ENCODE peak calls at places on chromosomes 4 and X, in nine cellular contexts. G is Caco-2; V is SK-N-SH; O is stomach; C is right cardiac atrium; T is CD4-positive, CD25-positive, alpha-beta regulatory T cell; J is esophagus squamous epithelium; X is GM23338; A is pancreas. R is an unnamed sample.
A peak's percentile ranks its signal among the peaks of the same experiment; 100 is the strongest.

GRCh38 chr4:100609810-100610209 is 92.0 kb upstream of the EMCN start:
- DNase-seq in G (no peak), V (no peak), O (no peak), C (no peak), T (no peak), J (no peak), X (no peak), A (no peak), R (no peak)

GRCh38 chr4:113563691-113564378 is 197.7 kb downstream of the CAMK2D start:
- DNase-seq in G (no peak), V (no peak), O (no peak), C (no peak), T (no peak), J (no peak), X (no peak), A (no peak), R (no peak)

GRCh38 chr4:140374130-140374477 is 658 bp downstream of the SCOC start:
- DNase-seq in G (no peak), V (no peak), O (no peak), C (no peak), T (no peak), J (no peak), X (no peak), A (no peak), R (no peak)

GRCh38 chr4:137997496-137997895 is 244.7 kb downstream of the SLC7A11 start:
- DNase-seq in G (no peak), V (no peak), O (no peak), C (no peak), T (no peak), J (no peak), X (no peak), A (no peak), R (no peak)

GRCh38 chr4:19224820-19225219 is 1026.9 kb upstream of the SLIT2 start:
- DNase-seq in G (no peak), V (peak; percentile 15), O (no peak), C (no peak), T (no peak), J (no peak), X (peak; percentile 66), A (no peak), R (no peak)

GRCh38 chr4:75655562-75655961 is 17.6 kb downstream of the G3BP2 start:
- DNase-seq in G (no peak), V (no peak), O (no peak), C (no peak), T (peak; percentile 51), J (no peak), X (no peak), A (no peak), R (no peak)

GRCh38 chrX:72573158-72573511 is 492 bp upstream of the HDAC8 start:
- DNase-seq in G (no peak), V (no peak), O (no peak), C (no peak), T (no peak), J (no peak), X (no peak), A (no peak), R (no peak)

GRCh38 chr4:88967883-88968316 is 89.1 kb downstream of the FAM13A start:
- DNase-seq in G (peak; percentile 1), V (no peak), O (no peak), C (no peak), T (no peak), J (no peak), X (no peak), A (no peak), R (no peak)

GRCh38 chr4:104938624-104939023 is 208.1 kb upstream of the TET2 start:
- DNase-seq in G (no peak), V (no peak), O (no peak), C (no peak), T (peak; percentile 19), J (no peak), X (no peak), A (no peak), R (no peak)

GRCh38 chrX:151821226-151821625 is 86.7 kb downstream of the CNGA2 start:
- DNase-seq in G (no peak), V (no peak), O (no peak), C (no peak), T (no peak), J (no peak), X (no peak), A (no peak), R (no peak)

GRCh38 chr4:159400782-159401712 is 298.2 kb downstream of the RAPGEF2 start:
- DNase-seq in G (no peak), V (no peak), O (no peak), C (no peak), T (no peak), J (no peak), X (no peak), A (no peak), R (no peak)

GRCh38 chr4:5708171-5708828 is at the start of gene EVC2:
- DNase-seq in G (no peak), V (peak; percentile 58), O (peak; percentile 60), C (peak; percentile 93), T (peak; percentile 11), J (no peak), X (peak; percentile 79), A (peak; percentile 53), R (no peak)

GRCh38 chr4:136558940-136559494 is 973.3 kb downstream of the PCDH18 start:
- DNase-seq in G (no peak), V (no peak), O (no peak), C (no peak), T (no peak), J (no peak), X (no peak), A (no peak), R (no peak)

GRCh38 chr4:159051245-159052071 is 51.4 kb upstream of the RAPGEF2 start:
- DNase-seq in G (no peak), V (no peak), O (no peak), C (no peak), T (no peak), J (no peak), X (peak; percentile 53), A (no peak), R (no peak)

GRCh38 chr4:187786190-187786589 is 209.4 kb upstream of the ZFP42 start:
- DNase-seq in G (no peak), V (no peak), O (no peak), C (no peak), T (no peak), J (no peak), X (no peak), A (no peak), R (no peak)
- H3K27me3 ChIP-seq in G (no peaks in the 10 kb centered on the region), V (no peaks in the 10 kb centered on the region), O (no peaks in the 10 kb centered on the region), C (no peaks in the 10 kb centered on the region), T (no peaks in the 10 kb centered on the region), J (no peaks in the 10 kb centered on the region), X (no peaks in the 10 kb centered on the region), A (no peaks in the 10 kb centered on the region), R (no peaks in the 10 kb centered on the region)

GRCh38 chr4:38005637-38006036 is 45.4 kb downstream of the PTTG2 start:
- DNase-seq in G (no peak), V (no peak), O (no peak), C (no peak), T (no peak), J (no peak), X (no peak), A (no peak), R (no peak)
- H3K4me1 ChIP-seq in G (no peaks in the 10 kb centered on the region), V (peaks cover 8% of the 10 kb centered on the region), O (peaks cover 21% of the 10 kb centered on the region), C (peaks cover 13% of the 10 kb centered on the region), T (no peaks in the 10 kb centered on the region), J (peaks cover 10% of the 10 kb centered on the region), X (peaks cover 47% of the 10 kb centered on the region), A (peaks cover 3% of the 10 kb centered on the region), R (peaks cover 4% of the 10 kb centered on the region)

DNA sequence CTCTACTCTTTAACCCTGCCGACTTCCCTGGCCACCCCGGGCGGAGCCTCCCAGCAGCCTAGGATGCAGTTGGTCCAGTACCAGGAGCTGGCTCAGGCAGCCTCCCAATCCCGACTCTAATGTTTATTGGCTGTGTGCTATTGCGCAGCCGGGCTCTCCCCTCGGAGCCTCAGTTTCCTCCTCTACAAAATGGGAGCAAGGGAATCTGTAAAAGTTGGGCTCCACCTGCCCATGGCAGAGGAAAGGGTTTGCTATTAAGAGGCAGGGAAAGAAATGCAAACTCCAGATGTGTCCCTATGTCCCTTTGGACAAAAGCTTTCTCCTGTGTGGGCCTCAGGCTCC is 140.8 kb upstream of the PJA1 start:
- DNase-seq in G (no peak), V (no peak), O (no peak), C (no peak), T (no peak), J (no peak), X (no peak), A (no peak), R (no peak)
- H3K27me3 ChIP-seq in G (no peaks in the 10 kb centered on the region), V (peaks cover 37% of the 10 kb centered on the region), O (peaks cover 16% of the 10 kb centered on the region), C (no peaks in the 10 kb centered on the region), T (no peaks in the 10 kb centered on the region), J (no peaks in the 10 kb centered on the region), X (no peaks in the 10 kb centered on the region), A (no peaks in the 10 kb centered on the region), R (no peaks in the 10 kb centered on the region)

DNA sequence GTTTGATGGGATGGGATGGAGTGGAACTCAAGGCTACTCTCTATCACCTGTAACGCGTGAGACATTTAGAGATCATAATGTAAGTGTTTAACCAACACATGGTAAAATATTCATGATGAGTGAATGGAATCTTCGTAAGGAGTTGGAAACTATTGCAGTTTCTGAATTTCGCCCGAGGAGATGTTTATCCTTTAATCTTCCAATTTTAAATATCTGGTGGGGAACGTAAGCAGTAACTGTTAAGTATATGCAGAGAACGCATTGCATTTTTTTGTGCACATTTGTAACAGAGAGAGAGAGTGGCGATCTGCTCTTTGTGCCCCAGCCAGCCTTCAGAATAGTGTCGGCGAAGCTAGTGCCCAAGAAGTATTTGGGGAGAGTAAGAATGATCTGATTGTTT is 9.8 kb downstream of the PGM2 start:
- DNase-seq in G (no peak), V (no peak), O (no peak), C (no peak), T (no peak), J (no peak), X (no peak), A (no peak), R (no peak)
- H3K4me1 ChIP-seq in G (no peaks in the 10 kb centered on the region), V (peaks cover 14% of the 10 kb centered on the region), O (peaks cover 6% of the 10 kb centered on the region), C (no peaks in the 10 kb centered on the region), T (peaks cover 11% of the 10 kb centered on the region), J (peaks cover 3% of the 10 kb centered on the region), X (no peaks in the 10 kb centered on the region), A (no peaks in the 10 kb centered on the region), R (no peaks in the 10 kb centered on the region)

R was measured in ascending aorta.